ENCODE peak calls at places on chromosomes 1 and 21, in six cellular contexts. X, R, U, Y, B and S are unnamed samples.

GRCh38 chr1:8718878-8719361 is 98.5 kb downstream of the RERE start:
- DNase-seq in X (no peak), U (no peak), Y (no peak), B (no peak), R (peak), S (no peak)

GRCh38 chr1:210587547-210587946 is 258.8 kb downstream of the HHAT start:
- DNase-seq in U (peak), B (no peak), X (no peak), R (no peak), Y (no peak), S (no peak)

GRCh38 chr1:113375878-113376277 is 14.4 kb upstream of the MAGI3 start:
- DNase-seq in X (no peak), U (no peak), Y (no peak), R (no peak), B (no peak), S (no peak)

GRCh38 chr1:228151526-228151925 is 1.8 kb downstream of the GJC2 start:
- DNase-seq in R (no peak), Y (peak), B (no peak), U (no peak), X (no peak), S (no peak)

GRCh38 chr21:46108827-46109226 is 10.9 kb downstream of the COL6A2 start:
- DNase-seq in Y (no peak), X (no peak), R (no peak), U (no peak), B (no peak), S (no peak)

GRCh38 chr21:42056996-42057689 is 14.0 kb upstream of the UMODL1 start:
- DNase-seq in Y (peak), X (peak), B (peak), U (peak), R (peak), S (peak)

GRCh38 chr1:227654858-227655752 is 80.0 kb downstream of the JMJD4 start:
- DNase-seq in B (peak), U (no peak), Y (no peak), X (no peak), R (peak), S (no peak)

GRCh38 chr21:42426424-42426823 is 22.7 kb downstream of the UBASH3A start:
- DNase-seq in R (no peak), Y (no peak), B (no peak), X (no peak), U (no peak), S (no peak)

GRCh38 chr21:41345934-41346685 is 15.7 kb upstream of the MX2 start:
- DNase-seq in R (no peak), Y (no peak), B (peak), U (no peak), X (no peak), S (no peak)

GRCh38 chr1:229645296-229646050 is 19.4 kb downstream of the URB2 start:
- DNase-seq in Y (no peak), X (no peak), B (no peak), U (no peak), R (no peak), S (no peak)

GRCh38 chr1:1616045-1616821 is 933 bp downstream of the MIB2 start:
- DNase-seq in U (peak), Y (no peak), B (peak), R (peak), X (peak), S (peak)

GRCh38 chr1:22420456-22421053 is 31.1 kb upstream of the ZBTB40 start:
- DNase-seq in Y (peak), U (peak), B (peak), R (peak), X (peak), S (peak)

GRCh38 chr1:117173006-117173405 is 37.7 kb downstream of the VTCN1 start:
- DNase-seq in X (no peak), R (no peak), U (no peak), Y (no peak), B (no peak), S (no peak)

GRCh38 chr1:172662464-172663109 is 3.7 kb downstream of the FASLG start:
- DNase-seq in Y (peak), X (peak), B (peak), U (peak), R (peak), S (no peak)

GRCh38 chr1:46301406-46302090 is 1.9 kb downstream of the LRRC41 start:
- DNase-seq in X (no peak), R (no peak), Y (no peak), B (peak), U (peak), S (no peak)

GRCh38 chr1:187079330-187079729 is 250.6 kb downstream of the PLA2G4A start:
- DNase-seq in R (no peak), U (no peak), B (no peak), Y (no peak), X (no peak), S (no peak)

GRCh38 chr1:223792046-223792445 is 53.7 kb downstream of the TP53BP2 start:
- DNase-seq in Y (no peak), B (no peak), X (no peak), U (no peak), R (no peak), S (no peak)

GRCh38 chr1:198880397-198880796 is 241.6 kb downstream of the PTPRC start:
- DNase-seq in U (peak), X (no peak), R (no peak), Y (no peak), B (no peak), S (no peak)

GRCh38 chr1:31198591-31198990 is 41.1 kb downstream of the NKAIN1 start:
- DNase-seq in U (no peak), X (no peak), R (no peak), B (no peak), Y (no peak), S (no peak)

GRCh38 chr1:171913385-171913784 is 72.1 kb downstream of the DNM3 start:
- DNase-seq in R (peak), Y (no peak), X (no peak), B (peak), U (no peak), S (peak)

GRCh38 chr1:17582124-17582768 is 42.7 kb downstream of the ARHGEF10L start:
- DNase-seq in Y (no peak), U (no peak), X (no peak), B (no peak), R (no peak), S (no peak)
- H3K27ac ChIP-seq in Y (no peak), U (no peak), X (no peak), B (no peak), R (no peak), S (no peak)

DNA sequence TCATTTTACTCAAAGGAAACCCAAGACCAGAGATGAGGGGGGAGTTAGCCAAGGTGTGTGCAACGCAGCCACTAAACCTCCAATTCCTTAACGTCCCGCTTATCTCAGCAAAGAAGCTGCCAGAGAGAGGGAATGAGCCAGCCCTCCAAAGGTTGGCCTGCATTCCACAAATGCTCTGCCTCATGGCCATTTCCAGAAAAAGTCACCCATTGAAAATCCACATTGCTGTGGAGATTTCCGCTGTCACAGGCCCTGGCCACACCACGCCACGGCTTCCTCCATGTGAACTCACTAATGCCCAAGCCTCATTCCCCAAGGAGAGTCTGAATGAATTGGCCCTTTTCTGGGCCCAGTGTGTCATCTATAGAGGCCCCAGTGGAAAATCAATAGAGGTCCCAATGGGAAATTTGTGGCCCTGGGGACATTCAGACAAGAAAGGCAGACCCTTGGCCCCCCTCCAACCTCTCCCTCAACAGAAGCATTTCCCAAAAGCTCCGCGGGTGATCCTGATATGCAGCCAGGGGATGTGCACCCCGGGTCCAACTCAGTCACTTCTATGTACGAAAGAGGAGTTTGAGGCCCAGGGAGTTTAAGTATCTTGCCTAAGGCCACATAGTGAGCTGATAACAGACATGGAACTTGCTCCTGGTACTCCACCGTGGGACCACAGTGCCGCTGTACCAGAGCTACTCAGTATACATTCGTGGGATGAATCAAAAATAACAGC is 8.8 kb downstream of the EPHA2 start:
- DNase-seq in X (no peak), U (peak), B (peak), Y (no peak), R (peak), S (peak)
- H3K4me3 ChIP-seq in X (peak), U (no peak), B (peak), Y (no peak), R (peak), S (peak)

GRCh38 chr1:111739984-111740765 is 980 bp upstream of the INKA2 start:
- DNase-seq in R (peak), U (peak), X (peak), Y (no peak), B (peak), S (no peak)
- H3K27ac ChIP-seq in R (peak), U (no peak), X (peak), Y (no peak), B (no peak), S (no peak)

GRCh38 chr1:90728656-90729257 is 11.7 kb upstream of the BARHL2 start:
- DNase-seq in X (no peak), R (no peak), B (no peak), Y (no peak), U (no peak), S (no peak)

GRCh38 chr1:90729484-90730246 is 12.6 kb upstream of the BARHL2 start:
- DNase-seq in B (no peak), R (no peak), Y (no peak), U (no peak), X (no peak), S (no peak)

GRCh38 chr1:90732136-90732535 is 15.0 kb upstream of the BARHL2 start:
- DNase-seq in B (no peak), Y (no peak), R (no peak), X (no peak), U (no peak), S (no peak)

GRCh38 chr1:90731382-90732050 is 14.4 kb upstream of the BARHL2 start:
- DNase-seq in X (no peak), U (no peak), B (no peak), Y (no peak), R (no peak), S (no peak)

GRCh38 chr1:90730247-90731022 is 13.3 kb upstream of the BARHL2 start:
- DNase-seq in R (no peak), U (peak), Y (no peak), B (no peak), X (no peak), S (no peak)
- H3K4me3 ChIP-seq in R (no peak), U (peak), Y (peak), B (no peak), X (peak), S (no peak)

GRCh38 chr1:53112861-53113260 is 29.6 kb downstream of the SLC1A7 start:
- DNase-seq in X (no peak), U (peak), R (no peak), B (peak), Y (no peak), S (no peak)

GRCh38 chr1:53111073-53111556 is 31.3 kb downstream of the SLC1A7 start:
- DNase-seq in U (peak), B (peak), R (no peak), X (no peak), Y (no peak), S (peak)

GRCh38 chr1:53112271-53112774 is 30.1 kb downstream of the SLC1A7 start:
- DNase-seq in B (peak), R (no peak), U (peak), X (no peak), Y (no peak), S (no peak)

GRCh38 chr1:53110370-53111072 is 31.9 kb downstream of the SLC1A7 start:
- DNase-seq in R (no peak), B (peak), U (peak), Y (no peak), X (no peak), S (no peak)

DNA sequence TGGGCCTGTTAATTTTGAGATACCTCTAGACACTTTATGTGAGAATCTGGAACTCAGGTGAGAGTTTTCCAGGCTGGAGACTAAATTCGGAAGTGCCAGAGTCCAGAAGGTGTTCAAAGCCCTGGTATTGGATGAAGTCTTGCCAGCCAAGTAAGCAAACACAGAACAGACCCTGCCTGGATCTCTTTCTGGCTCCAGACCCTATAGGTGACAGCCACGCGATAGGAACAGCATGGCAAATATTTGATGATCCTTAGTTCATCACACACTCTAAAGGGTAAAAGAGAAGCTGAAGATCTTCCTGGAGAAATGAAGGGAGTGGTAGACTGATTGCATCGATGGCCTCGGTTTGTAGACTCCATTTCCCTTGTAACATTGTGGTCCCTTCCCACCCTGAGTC is 30.7 kb downstream of the SLC1A7 start:
- DNase-seq in U (no peak), X (no peak), B (no peak), R (no peak), Y (no peak), S (no peak)
- H3K27ac ChIP-seq in U (no peak), X (no peak), B (peak), R (no peak), Y (no peak), S (no peak)

DNA sequence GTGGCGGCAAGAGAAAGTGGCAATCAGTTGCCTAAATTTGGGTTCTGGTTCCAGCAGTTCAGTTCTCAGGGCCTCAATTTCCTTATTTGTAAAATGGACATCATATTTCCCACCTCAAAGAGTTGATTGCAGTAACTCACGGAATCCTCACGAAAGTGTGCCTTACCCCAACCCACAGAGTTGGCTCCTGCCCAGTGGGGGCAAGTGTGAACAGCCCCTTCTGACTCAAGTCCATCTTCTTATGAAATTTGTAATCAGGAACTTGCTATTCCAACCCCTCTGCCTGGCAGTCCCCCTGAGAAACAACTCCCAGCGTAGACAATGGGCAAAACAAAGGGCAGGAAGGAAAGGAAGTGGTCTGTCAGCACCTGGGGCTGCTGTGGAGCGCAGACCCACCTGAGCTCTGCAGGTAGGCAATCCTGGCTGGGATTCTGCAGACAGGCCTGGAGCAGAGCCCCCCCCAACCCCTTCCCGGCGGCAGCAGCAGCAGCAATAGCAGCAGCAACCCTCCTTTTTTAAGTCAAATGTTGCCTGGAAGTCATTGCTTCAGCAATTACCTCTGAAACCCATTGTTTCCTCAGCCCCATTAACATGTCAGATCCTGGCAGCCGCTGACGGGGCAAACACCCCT is 223.8 kb upstream of the POU3F1 start:
- DNase-seq in R (no peak), Y (no peak), U (no peak), B (no peak), X (no peak), S (no peak)
- H3K4me3 ChIP-seq in R (no peak), Y (no peak), U (no peak), B (no peak), X (no peak), S (no peak)

GRCh38 chr1:179774033-179774432 is 30.9 kb downstream of the FAM163A start:
- DNase-seq in R (no peak), X (no peak), B (no peak), U (no peak), Y (no peak), S (no peak)
- H3K27ac ChIP-seq in R (no peak), X (no peak), B (no peak), U (no peak), Y (no peak), S (no peak)

GRCh38 chr1:160806109-160806665 is 10.2 kb downstream of the LY9 start:
- DNase-seq in Y (no peak), X (no peak), B (no peak), U (no peak), R (no peak), S (no peak)

GRCh38 chr1:160806784-160807183 is 10.8 kb downstream of the LY9 start:
- DNase-seq in Y (no peak), X (no peak), B (no peak), U (no peak), R (no peak), S (no peak)

GRCh38 chr1:160808289-160808688 is 12.3 kb downstream of the LY9 start:
- DNase-seq in X (no peak), U (no peak), R (no peak), Y (no peak), B (no peak), S (no peak)

GRCh38 chr1:160807738-160808137 is 11.8 kb downstream of the LY9 start:
- DNase-seq in X (no peak), B (no peak), Y (no peak), U (no peak), R (no peak), S (no peak)

DNA sequence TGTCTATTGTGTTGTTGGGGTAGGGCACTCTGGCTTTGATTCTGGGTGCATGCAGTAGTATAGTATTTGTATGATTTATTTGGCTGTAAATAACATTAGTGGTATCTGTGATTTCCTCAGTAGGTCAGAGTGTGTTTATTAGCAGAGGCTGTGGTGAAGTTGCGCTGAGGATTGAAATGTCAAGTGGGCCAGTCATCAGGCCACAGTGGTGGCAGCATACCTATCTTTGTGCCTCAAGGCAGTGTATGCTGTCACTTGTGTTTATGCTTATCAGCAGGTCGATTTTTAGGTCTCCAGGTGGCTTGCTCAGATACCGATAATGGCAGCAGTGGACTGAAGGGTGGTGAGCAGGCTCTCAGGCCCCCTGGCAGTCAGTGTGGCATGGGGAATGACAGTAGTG is 11.3 kb downstream of the LY9 start:
- DNase-seq in B (no peak), Y (no peak), X (no peak), R (no peak), U (no peak), S (no peak)
- H3K4me3 ChIP-seq in B (no peak), Y (no peak), X (no peak), R (no peak), U (no peak), S (no peak)

GRCh38 chr1:200908158-200908868 is 13.6 kb downstream of the INAVA start:
- DNase-seq in R (no peak), U (no peak), X (no peak), B (peak), Y (no peak), S (no peak)

GRCh38 chr1:200907611-200908097 is 13.0 kb downstream of the INAVA start:
- DNase-seq in B (peak), U (no peak), Y (no peak), X (no peak), R (no peak), S (peak)

GRCh38 chr1:200909071-200909470 is 14.4 kb downstream of the INAVA start:
- DNase-seq in Y (no peak), U (no peak), X (no peak), R (no peak), B (no peak), S (no peak)

GRCh38 chr1:200911361-200911760 is 16.7 kb downstream of the INAVA start:
- DNase-seq in Y (no peak), B (no peak), U (no peak), X (no peak), R (no peak), S (no peak)

GRCh38 chr1:200909757-200910239 is 15.1 kb downstream of the INAVA start:
- DNase-seq in U (no peak), R (no peak), Y (no peak), B (no peak), X (no peak), S (no peak)
- H3K27ac ChIP-seq in U (no peak), R (no peak), Y (no peak), B (no peak), X (no peak), S (no peak)

GRCh38 chr21:45032332-45032731 is 42.0 kb upstream of the ADARB1 start:
- DNase-seq in U (no peak), Y (no peak), R (no peak), X (no peak), B (no peak), S (no peak)

GRCh38 chr21:45029968-45030636 is 44.3 kb upstream of the ADARB1 start:
- DNase-seq in X (no peak), R (no peak), U (no peak), Y (no peak), B (no peak), S (no peak)

GRCh38 chr21:45030637-45031218 is 43.7 kb upstream of the ADARB1 start:
- DNase-seq in R (no peak), B (no peak), X (no peak), U (no peak), Y (no peak), S (no peak)

GRCh38 chr21:45032977-45033705 is 41.2 kb upstream of the ADARB1 start:
- DNase-seq in B (no peak), R (no peak), U (no peak), X (no peak), Y (peak), S (no peak)

GRCh38 chr21:45031231-45032191 is 42.9 kb upstream of the ADARB1 start:
- DNase-seq in Y (peak), R (no peak), B (no peak), U (no peak), X (no peak), S (no peak)
- H3K4me3 ChIP-seq in Y (no peak), R (no peak), B (no peak), U (no peak), X (no peak), S (no peak)